ENCODE peak calls at places on chromosome 19, in six cellular contexts. J is uterus, G is H9, D is IMR-90, S is prostate gland, L is PC-3. A is an unnamed sample.

GRCh38 chr19:55836340-55836739 is at the start of gene NLRP4:
- DNase-seq in J (no peak), L (no peak), D (no peak), S (no peak), G (no peak), A (no peak)

GRCh38 chr19:18419699-18420460 is 682 bp downstream of the SSBP4 start:
- DNase-seq in J (peak; percentile 59), G (no peak), L (peak; percentile 35), D (no peak), S (no peak), A (no peak)

GRCh38 chr19:18650048-18650435 is 13.2 kb downstream of the KLHL26 start:
- DNase-seq in J (peak; percentile 51), S (no peak), L (no peak), D (peak; percentile 61), G (no peak), A (peak; percentile 63)

GRCh38 chr19:32651729-32652140 is 23.2 kb downstream of the ANKRD27 start:
- DNase-seq in S (no peak), L (no peak), J (no peak), D (peak; percentile 11), G (peak; percentile 85), A (peak; percentile 46)

GRCh38 chr19:30084390-30084819 is 142.4 kb downstream of the URI1 start:
- DNase-seq in D (no peak), J (no peak), S (no peak), L (no peak), G (no peak), A (no peak)

GRCh38 chr19:47203254-47203653 is 27.7 kb downstream of the BBC3 start:
- DNase-seq in S (no peak), L (no peak), J (no peak), G (no peak), D (no peak), A (no peak)

GRCh38 chr19:17339088-17339741 is 1.9 kb downstream of the GTPBP3 start:
- DNase-seq in G (peak; percentile 91), J (no peak), S (no peak), D (no peak), L (no peak), A (no peak)

GRCh38 chr19:4367781-4368127 is 24.4 kb downstream of the MPND start:
- DNase-seq in G (no peak), D (no peak), J (no peak), L (no peak), S (no peak), A (no peak)

GRCh38 chr19:29517946-29518345 is 7.8 kb upstream of the VSTM2B start:
- DNase-seq in L (no peak), G (no peak), D (no peak), J (no peak), S (no peak), A (no peak)

GRCh38 chr19:41895745-41896580 is 13.0 kb downstream of the ARHGEF1 start:
- DNase-seq in G (no peak), J (no peak), L (no peak), S (no peak), D (no peak), A (no peak)

DNA sequence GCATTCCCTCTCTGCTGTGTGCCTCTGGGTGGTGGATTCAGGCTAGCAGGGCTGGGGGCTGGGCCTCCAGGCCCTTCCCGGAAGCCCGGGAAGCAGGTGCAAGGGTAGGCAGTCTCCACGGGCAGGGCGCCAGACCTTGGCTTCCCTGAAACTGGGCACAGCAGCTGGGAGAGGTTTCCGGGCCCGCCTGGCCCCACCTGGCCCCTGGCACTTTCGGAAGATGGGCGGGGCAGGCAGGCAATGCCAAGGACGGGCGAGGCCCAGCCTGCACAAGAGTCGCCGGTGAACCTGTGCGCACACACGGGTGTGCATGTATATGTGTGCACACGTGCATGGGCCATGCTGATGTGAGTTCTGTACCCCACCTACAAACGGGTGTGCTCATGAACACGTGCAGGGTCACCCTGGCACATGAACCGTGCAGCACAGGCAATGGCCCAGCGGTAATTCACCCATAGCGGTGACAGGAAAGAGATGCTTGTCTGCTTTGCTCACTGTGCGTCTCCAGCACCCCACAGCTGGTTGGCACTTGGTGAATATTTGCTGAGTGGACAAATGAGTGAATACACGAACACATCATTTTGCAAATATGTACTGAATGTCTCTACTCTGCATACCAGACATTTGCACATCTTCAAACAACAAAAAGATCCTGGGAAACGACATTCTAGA is 15.3 kb downstream of the GADD45B start:
- DNase-seq in D (peak; percentile 84), S (peak; percentile 70), G (no peak), J (peak; percentile 39), L (peak; percentile 93), A (no peak)
- H3K4me1 ChIP-seq in D (peaks cover 22% of the 10 kb centered on the region), S (peaks cover 28% of the 10 kb centered on the region), G (no peaks in the 10 kb centered on the region), J (peaks cover 27% of the 10 kb centered on the region), L (peaks cover 37% of the 10 kb centered on the region), A (peaks cover 14% of the 10 kb centered on the region)

DNA sequence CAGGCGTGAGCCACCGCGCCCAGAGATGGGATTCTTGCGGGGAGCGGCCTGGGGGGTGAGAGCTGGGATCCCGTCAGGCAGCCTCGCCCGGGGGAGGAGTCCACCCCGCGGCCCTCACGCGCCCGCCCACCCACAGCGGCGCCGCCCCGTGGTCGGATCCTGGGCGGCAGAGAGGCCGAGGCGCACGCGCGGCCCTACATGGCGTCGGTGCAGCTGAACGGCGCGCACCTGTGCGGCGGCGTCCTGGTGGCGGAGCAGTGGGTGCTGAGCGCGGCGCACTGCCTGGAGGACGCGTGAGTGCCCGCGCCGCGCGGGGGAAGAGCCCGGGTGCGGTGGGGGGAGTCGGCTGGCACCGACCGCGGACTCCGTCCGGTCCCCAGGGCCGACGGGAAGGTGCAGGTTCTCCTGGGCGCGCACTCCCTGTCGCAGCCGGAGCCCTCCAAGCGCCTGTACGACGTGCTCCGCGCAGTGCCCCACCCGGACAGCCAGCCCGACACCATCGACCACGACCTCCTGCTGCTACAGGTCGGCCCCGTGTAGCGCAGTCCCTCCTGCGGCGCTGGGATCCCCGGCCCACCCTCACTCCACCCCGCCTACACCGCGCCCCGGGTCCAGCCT is 1.1 kb downstream of the CFD start:
- DNase-seq in J (no peak), S (peak; percentile 33), D (peak; percentile 75), G (no peak), L (peak; percentile 77), A (peak; percentile 75)
- TF ChIP-seq CTCF in J (no peak), S (no peak), D (peak; percentile 21), G (peak; percentile 38), L (no peak), A (peak; percentile 19)

GRCh38 chr19:1133471-1133929 is 29.7 kb downstream of the GPX4 start:
- DNase-seq in S (no peak), G (peak; percentile 86), J (no peak), D (no peak), L (no peak), A (no peak)
- H3K4me1 ChIP-seq in S (peaks cover 29% of the 10 kb centered on the region), G (no peaks in the 10 kb centered on the region), J (peaks cover 31% of the 10 kb centered on the region), D (peaks cover 24% of the 10 kb centered on the region), L (no peaks in the 10 kb centered on the region), A (peaks cover 41% of the 10 kb centered on the region)

DNA sequence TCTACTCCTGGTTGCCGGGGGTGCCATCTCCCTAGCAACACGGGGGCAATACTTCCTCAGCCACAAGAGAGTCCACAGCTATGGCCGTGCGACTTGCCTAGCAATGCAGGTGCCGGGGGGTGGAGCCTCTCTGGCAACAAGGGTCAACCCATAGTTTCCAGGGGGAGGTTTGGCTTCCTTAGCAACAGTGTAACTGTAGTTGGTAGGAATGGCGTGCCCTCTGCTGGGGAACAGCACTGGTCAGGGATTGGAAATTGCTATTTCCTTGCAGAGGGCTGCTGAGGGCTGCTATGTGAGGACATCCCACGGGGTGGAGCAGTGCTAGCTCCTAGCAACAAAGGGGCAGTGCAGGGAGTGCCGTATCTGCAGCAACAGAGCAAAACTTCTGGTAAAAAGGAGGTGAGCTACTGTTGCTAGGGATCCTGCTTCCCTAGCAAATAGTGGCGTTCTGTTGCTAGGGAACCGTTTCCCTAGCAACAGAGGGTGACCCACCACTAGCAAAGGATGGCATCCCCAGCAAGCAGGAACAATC is 7.0 kb upstream of the TMC4 start:
- DNase-seq in D (peak; percentile 60), G (peak; percentile 98), L (peak; percentile 16), J (no peak), S (no peak), A (no peak)
- TF ChIP-seq CTCF in D (peak; percentile 48), G (peak; percentile 75), L (peak; percentile 17), J (no peak), S (no peak), A (no peak)

GRCh38 chr19:15248648-15249559 is 16.7 kb upstream of the EPHX3 start:
- DNase-seq in S (peak; percentile 72), D (peak; percentile 91), J (peak; percentile 84), G (no peak), L (peak; percentile 84), A (peak; percentile 86)

GRCh38 chr19:15245370-15246197 is 13.3 kb upstream of the EPHX3 start:
- DNase-seq in D (no peak), L (no peak), J (no peak), S (no peak), G (no peak), A (no peak)

GRCh38 chr19:15248106-15248505 is 15.9 kb upstream of the EPHX3 start:
- DNase-seq in L (no peak), S (no peak), J (peak; percentile 42), D (peak; percentile 36), G (no peak), A (no peak)

GRCh38 chr19:15246198-15246481 is 13.9 kb upstream of the EPHX3 start:
- DNase-seq in J (no peak), D (no peak), L (no peak), G (no peak), S (no peak), A (no peak)

DNA sequence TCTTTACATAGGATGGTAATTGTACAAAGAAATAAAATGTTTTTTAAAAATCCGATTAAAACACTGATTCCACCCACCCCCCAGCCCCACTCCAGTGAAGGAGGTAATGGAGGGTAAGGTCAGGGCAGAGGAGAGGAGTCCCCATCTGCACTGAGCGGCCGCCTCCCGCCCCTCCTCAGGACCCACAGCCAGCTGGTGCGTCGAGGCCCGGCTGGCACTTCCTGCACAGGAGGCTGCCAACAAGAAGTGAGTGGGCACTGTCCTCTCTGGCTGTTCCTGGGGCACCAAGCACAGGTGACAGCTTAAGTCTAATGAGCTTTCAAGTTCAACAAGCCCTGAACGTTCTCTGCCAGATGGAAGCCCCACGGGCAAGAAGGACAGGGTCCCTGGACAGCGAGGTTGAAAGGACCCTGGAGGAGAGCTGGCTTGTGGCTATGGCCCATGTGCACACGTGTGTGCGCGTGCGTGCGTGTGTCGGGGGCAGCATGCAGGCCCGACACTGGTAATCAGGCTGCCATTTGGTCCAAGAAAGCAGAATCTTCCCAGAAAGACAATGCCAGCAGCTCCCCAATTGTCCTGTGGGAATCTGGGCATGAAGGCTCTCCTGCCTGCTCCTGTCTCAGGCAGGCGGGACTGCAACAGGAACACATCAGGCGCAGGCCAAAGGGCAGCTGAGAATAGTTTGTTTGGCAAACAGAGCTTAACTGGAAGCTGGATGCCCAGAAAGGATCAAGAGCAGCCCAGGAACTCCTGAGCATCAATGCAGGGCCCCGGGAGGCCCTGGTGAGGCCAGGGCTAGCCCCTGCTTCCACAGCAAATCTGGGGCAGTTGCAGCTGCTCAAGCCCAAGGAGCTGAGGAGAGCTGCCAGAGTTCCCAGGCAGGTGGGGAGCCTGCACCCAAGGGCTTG is 15.1 kb upstream of the EPHX3 start:
- DNase-seq in J (no peak), G (no peak), S (no peak), L (no peak), D (no peak), A (no peak)
- H3K4me1 ChIP-seq in J (peaks cover 59% of the 10 kb centered on the region), G (no peaks in the 10 kb centered on the region), S (peaks cover 20% of the 10 kb centered on the region), L (peaks cover 30% of the 10 kb centered on the region), D (peaks cover 45% of the 10 kb centered on the region), A (peaks cover 66% of the 10 kb centered on the region)

A was measured in heart right ventricle.